ENCODE peak calls at places on chromosomes 12 and 14, in four cellular contexts. K is A549, H is endothelial cell of umbilical vein, V is H1. E is an unnamed sample.

GRCh38 chr12:119594399-119594730 is 791 bp downstream of the TMEM233 start:
- DNase-seq in K (no peak), H (no peak), V (peak; percentile 66), E (no peak)

GRCh38 chr12:57577981-57578758 is 12.8 kb upstream of the PIP4K2C start:
- DNase-seq in H (no peak), V (no peak), K (no peak), E (no peak)

GRCh38 chr12:109240365-109240764 is 68.7 kb downstream of the FOXN4 start:
- DNase-seq in V (no peak), H (no peak), K (no peak), E (no peak)

GRCh38 chr14:93223565-93223964 is 16.5 kb downstream of the UBR7 start:
- DNase-seq in V (no peak), K (no peak), H (no peak), E (no peak)

GRCh38 chr14:41457393-41457792 is 149.3 kb upstream of the LRFN5 start:
- DNase-seq in K (no peak), V (no peak), H (no peak), E (no peak)

GRCh38 chr14:23061995-23062394 is 4.7 kb upstream of the CDH24 start:
- DNase-seq in K (peak; percentile 75), V (no peak), H (peak; percentile 97), E (no peak)

GRCh38 chr12:110371408-110372055 is 32.0 kb downstream of the ANAPC7 start:
- DNase-seq in V (no peak), K (no peak), H (no peak), E (peak; percentile 92)

GRCh38 chr14:58829594-58829993 is 191.8 kb downstream of the DACT1 start:
- DNase-seq in V (no peak), H (no peak), K (no peak), E (no peak)

GRCh38 chr12:51449569-51450246 is 25.1 kb downstream of the SLC4A8 start:
- DNase-seq in K (no peak), V (no peak), H (no peak), E (no peak)

GRCh38 chr12:32005496-32006125 is 46.4 kb downstream of the RESF1 start:
- DNase-seq in K (no peak), H (peak; percentile 65), V (no peak), E (no peak)

GRCh38 chr12:80352476-80352875 is 91.6 kb upstream of the PTPRQ start:
- DNase-seq in H (no peak), V (no peak), K (no peak), E (no peak)

GRCh38 chr12:41536813-41537490 is 348.8 kb downstream of the PDZRN4 start:
- DNase-seq in V (no peak), H (no peak), K (no peak), E (no peak)

GRCh38 chr12:76030378-76031080 is 1.0 kb downstream of the PHLDA1 start:
- DNase-seq in H (peak; percentile 58), V (peak; percentile 63), K (no peak), E (peak; percentile 73)

GRCh38 chr12:60197589-60197988 is 601.8 kb downstream of the SLC16A7 start:
- DNase-seq in H (peak; percentile 14), V (no peak), K (no peak), E (no peak)

GRCh38 chr12:59429766-59430165 is 166.1 kb upstream of the SLC16A7 start:
- DNase-seq in H (no peak), V (no peak), K (no peak), E (no peak)

GRCh38 chr14:105148604-105149145 is 19.9 kb downstream of the JAG2 start:
- DNase-seq in V (peak; percentile 44), H (no peak), K (no peak), E (no peak)

DNA sequence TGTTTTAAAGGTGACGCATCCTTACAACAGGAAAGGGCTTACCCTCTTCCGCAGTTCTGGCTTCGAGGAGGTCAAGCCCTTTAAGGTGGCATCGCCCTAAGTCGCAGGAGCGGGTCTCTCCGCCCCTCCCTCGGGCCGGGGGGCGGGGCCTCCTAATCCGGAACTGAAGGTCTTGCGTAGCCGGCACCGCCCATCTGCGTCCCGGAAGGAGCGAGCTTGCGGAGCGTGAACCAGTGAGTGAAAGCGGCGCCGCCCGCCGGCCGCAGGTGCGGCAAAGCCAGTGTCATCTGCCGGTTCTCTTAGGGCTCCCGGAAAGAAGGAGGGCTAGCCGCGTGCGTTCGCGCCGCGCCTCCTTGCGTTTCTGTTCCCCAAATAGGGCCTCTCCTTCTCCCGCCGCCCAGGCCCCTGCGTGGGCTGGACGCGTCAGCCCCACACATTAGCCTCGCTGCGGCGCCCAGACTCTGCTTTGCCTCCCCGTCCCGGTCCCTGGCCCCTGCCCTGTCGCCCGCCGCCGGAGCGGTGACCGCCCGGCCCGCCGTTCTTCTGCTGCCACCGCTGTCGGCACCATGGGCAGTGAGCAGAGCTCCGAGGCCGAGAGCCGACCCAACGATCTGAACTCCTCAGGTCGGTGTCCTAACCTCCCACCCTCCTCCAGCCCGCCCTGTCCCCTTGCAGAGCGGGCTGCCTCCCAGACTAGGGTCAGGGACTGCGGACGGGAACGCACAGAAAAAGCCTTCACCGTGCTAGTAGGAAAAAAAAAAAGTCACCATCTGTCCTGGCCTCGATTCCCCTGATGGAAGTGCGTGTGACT is at the start of gene BORCS5:
- DNase-seq in H (peak; percentile 90), K (peak; percentile 87), V (peak; percentile 97), E (peak; percentile 99)
- TF ChIP-seq POLR2A in H (peak; percentile 93), K (peak; percentile 97), V (peak; percentile 97), E (peak; percentile 97)

DNA sequence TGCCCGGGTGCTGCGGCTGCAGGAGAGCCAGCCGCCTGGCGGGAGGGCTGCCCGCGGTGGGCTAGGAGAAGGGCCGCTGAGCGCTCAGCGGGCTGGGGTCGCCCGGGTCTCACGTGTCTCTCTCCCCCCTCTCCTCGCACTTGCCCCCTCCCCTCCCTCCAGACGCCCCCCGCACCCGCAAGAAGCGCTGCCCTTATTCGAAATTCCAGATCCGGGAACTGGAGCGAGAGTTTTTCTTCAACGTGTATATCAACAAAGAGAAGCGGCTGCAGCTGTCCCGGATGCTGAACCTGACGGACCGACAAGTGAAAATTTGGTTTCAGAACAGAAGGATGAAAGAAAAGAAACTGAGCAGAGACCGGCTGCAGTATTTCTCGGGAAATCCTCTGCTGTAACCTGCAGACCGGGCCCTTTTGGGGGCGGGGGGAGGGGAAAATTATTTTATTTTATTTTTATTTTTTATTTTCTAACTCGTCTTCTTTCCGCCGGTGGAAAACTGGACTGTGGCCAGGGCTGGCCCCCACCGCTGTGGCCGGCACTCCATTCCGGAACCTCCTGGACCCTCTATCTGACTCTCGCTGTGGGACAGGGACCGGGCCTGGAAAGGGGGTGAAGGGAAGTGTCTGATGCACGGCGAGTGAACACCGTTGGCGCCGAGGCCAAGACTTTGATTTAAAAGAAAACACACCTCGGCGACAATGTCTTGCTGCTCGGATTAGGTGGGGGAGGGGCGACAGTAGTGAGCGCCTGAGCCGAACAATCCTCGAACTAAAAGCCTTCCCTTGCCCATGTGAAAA is 463 bp upstream of the HOTAIR start:
- DNase-seq in H (no peak), V (no peak), K (no peak), E (no peak)
- TF ChIP-seq MAX in H (no peak), V (peak; percentile 9), K (no peak), E (no peak)

DNA sequence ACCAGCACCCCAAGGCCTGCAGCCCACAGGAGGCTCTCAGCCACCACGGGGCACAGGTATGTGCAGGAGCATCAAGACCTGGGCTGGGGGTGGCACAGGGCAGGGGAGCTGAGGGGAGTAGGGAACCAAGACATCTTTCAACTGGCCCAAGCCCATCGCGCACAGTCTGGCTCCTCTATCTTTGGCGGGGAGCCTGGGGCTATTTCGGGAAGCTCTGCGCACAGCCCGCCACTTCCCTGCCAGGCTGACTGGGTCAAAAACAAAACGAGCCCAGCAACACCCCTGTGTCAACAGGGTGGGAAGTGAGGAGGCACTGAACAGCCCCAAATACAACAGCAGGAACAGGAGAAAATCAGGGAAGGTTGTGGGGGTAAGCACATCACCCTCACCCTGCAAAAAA is 83.9 kb downstream of the ARL6IP4 start:
- DNase-seq in K (no peak), H (no peak), V (no peak), E (no peak)
- TF ChIP-seq POLR2A in K (no peak), H (no peak), V (no peak), E (no peak)

DNA sequence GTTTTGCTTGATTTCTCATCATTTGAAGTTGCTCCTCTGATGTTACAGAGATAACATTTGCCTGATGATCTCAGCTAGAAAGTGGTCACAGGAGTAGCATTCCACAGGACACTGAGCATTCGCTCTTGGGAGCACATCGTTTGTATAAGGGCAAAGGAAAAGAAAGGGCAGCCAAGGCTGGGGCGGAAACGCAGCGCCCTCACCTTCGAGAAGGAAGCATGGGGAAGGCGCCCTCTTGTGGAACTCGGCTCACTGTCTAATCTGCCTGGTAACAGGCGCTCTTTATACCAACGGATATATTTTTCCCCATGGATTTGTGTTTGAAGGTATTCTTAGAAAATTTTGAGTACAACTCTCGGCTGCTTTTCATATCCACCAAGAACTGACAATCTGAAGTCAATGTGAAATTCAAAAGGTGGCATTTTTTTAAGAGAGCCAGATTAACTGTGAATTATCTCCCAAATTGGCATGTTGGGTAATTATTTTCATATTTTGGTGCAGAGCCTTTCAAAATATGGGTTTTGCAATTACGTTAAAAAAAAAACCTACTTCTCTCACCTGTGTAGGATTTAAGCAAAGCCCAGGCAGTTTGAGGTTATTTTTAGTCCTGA is 172.7 kb downstream of the CAND1 start:
- DNase-seq in V (peak; percentile 87), K (peak; percentile 71), H (peak; percentile 47), E (peak; percentile 74)
- TF ChIP-seq MAX in V (peak; percentile 43), K (peak; percentile 38), H (no peak), E (no peak)

GRCh38 chr14:64692189-64692588 is 12.0 kb upstream of the PLEKHG3 start:
- DNase-seq in K (no peak), H (no peak), V (no peak), E (no peak)

GRCh38 chr14:64692597-64693350 is 11.4 kb upstream of the PLEKHG3 start:
- DNase-seq in K (no peak), H (no peak), V (no peak), E (no peak)

GRCh38 chr14:64696355-64696844 is 7.8 kb upstream of the PLEKHG3 start:
- DNase-seq in H (no peak), K (no peak), V (no peak), E (no peak)

GRCh38 chr14:64693766-64694165 is 10.5 kb upstream of the PLEKHG3 start:
- DNase-seq in V (no peak), H (no peak), K (no peak), E (no peak)

DNA sequence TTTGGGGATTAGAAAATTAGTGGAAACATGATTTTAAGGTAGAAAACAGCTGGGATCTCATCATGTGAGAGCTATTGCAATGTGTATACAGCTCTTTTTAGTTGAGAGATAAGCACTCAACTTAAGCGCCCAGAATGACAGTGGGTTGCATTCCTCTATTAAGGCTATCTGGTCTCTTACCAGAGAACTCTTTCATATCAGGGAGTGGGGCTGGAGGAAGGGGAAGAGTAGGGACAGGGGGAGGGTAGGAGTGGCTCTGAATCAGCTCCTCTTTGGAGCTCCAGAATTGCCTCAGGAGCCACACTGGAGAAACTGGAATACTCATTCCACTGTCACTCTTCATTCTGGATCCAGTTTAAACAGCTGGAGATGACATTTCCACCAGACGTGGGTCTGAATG is 9.2 kb upstream of the PLEKHG3 start:
- DNase-seq in V (no peak), K (no peak), H (no peak), E (no peak)
- TF ChIP-seq POLR2A in V (no peak), K (no peak), H (no peak), E (no peak)

GRCh38 chr12:5581616-5582367 is 149.9 kb downstream of the NTF3 start:
- DNase-seq in V (no peak), K (no peak), H (peak; percentile 34), E (no peak)
- TF ChIP-seq MAX in V (no peak), K (no peak), H (no peak), E (no peak)